ENCODE peak calls at places on chromosomes 13 and 19, in five cellular contexts. U is iPS DF 6.9, K is ascending aorta, G is mammary epithelial cell, P is bronchial epithelial cell. I is an unnamed sample.

GRCh38 chr13:109989155-109989554 is 202.8 kb upstream of the IRS2 start:
- DNase-seq in U (no peak), K (no peak), G (no peak), P (no peak), I (no peak)

GRCh38 chr19:10538204-10538603 is 5.5 kb upstream of the ATG4D start:
- DNase-seq in U (no peak), K (no peak), G (no peak), P (no peak), I (no peak)

GRCh38 chr19:15457701-15458484 is 6.5 kb downstream of the RASAL3 start:
- DNase-seq in U (no peak), K (no peak), G (no peak), P (no peak), I (no peak)

GRCh38 chr19:35109395-35110112 is 6.1 kb upstream of the FXYD3 start:
- DNase-seq in U (no peak), K (no peak), G (no peak), P (no peak), I (peak)

GRCh38 chr19:44002212-44002565 is 568 bp upstream of the ZNF230 start:
- DNase-seq in U (no peak), K (no peak), G (no peak), P (no peak), I (no peak)

GRCh38 chr13:106515635-106516254 is 19.7 kb downstream of the EFNB2 start:
- DNase-seq in U (no peak), K (no peak), G (no peak), P (no peak), I (no peak)

GRCh38 chr13:30441304-30441703 is 19.0 kb downstream of the UBE2L5 start:
- DNase-seq in U (no peak), K (no peak), G (no peak), P (peak), I (peak)

GRCh38 chr19:40576181-40576584 is 490 bp upstream of the SHKBP1 start:
- DNase-seq in U (no peak), K (no peak), G (no peak), P (no peak), I (no peak)

GRCh38 chr13:30037766-30038165 is 187.3 kb upstream of the UBL3 start:
- DNase-seq in U (no peak), K (no peak), G (no peak), P (no peak), I (no peak)

GRCh38 chr19:4589579-4590410 is 30.3 kb upstream of the SEMA6B start:
- DNase-seq in U (no peak), K (no peak), G (no peak), P (no peak), I (peak)

GRCh38 chr19:52687658-52688057 is 47.2 kb downstream of the ZNF611 start:
- DNase-seq in U (no peak), K (no peak), G (no peak), P (no peak), I (no peak)

GRCh38 chr13:99812611-99813010 is 159.0 kb downstream of the ZIC5 start:
- DNase-seq in U (no peak), K (no peak), G (no peak), P (peak), I (peak)

GRCh38 chr19:1967087-1967608 is 26.2 kb downstream of the CSNK1G2 start:
- DNase-seq in U (no peak), K (no peak), G (no peak), P (no peak), I (no peak)

GRCh38 chr13:42312817-42313431 is 41.0 kb downstream of the AKAP11 start:
- DNase-seq in U (no peak), K (no peak), G (peak), P (peak), I (peak)

GRCh38 chr19:4014541-4015491 is 7.3 kb downstream of the PIAS4 start:
- DNase-seq in U (peak), K (no peak), G (no peak), P (no peak), I (peak)

GRCh38 chr13:77300176-77301141 is 26.4 kb downstream of the MYCBP2 start:
- DNase-seq in U (no peak), K (no peak), G (peak), P (peak), I (peak)

GRCh38 chr13:113351514-113352026 is 12.4 kb downstream of the GRTP1 start:
- DNase-seq in U (no peak), K (no peak), G (no peak), P (no peak), I (no peak)

GRCh38 chr19:11460207-11460606 is 20.6 kb downstream of the ELAVL3 start:
- DNase-seq in U (no peak), K (no peak), G (no peak), P (no peak), I (no peak)

GRCh38 chr13:96817336-96817941 is 176.8 kb downstream of the OXGR1 start:
- DNase-seq in U (peak), K (no peak), G (peak), P (peak), I (peak)

GRCh38 chr19:23403581-23404324 is 8.5 kb upstream of the ZNF91 start:
- DNase-seq in U (no peak), K (no peak), G (no peak), P (no peak), I (no peak)

GRCh38 chr13:112118451-112119064 is 51.6 kb downstream of the SOX1 start:
- DNase-seq in U (no peak), K (no peak), G (no peak), P (no peak), I (no peak)

GRCh38 chr13:25738342-25738771 is 313.5 kb downstream of the SHISA2 start:
- DNase-seq in U (no peak), K (no peak), G (peak), P (peak), I (peak)

GRCh38 chr13:51271528-51272070 is 49.4 kb downstream of the FAM124A start:
- DNase-seq in U (no peak), K (no peak), G (no peak), P (no peak), I (no peak)

GRCh38 chr19:10544242-10544752 is 593 bp downstream of the ATG4D start:
- DNase-seq in U (no peak), K (no peak), G (no peak), P (no peak), I (no peak)

GRCh38 chr19:44878119-44878865 is 12.8 kb upstream of the TOMM40 start:
- DNase-seq in U (no peak), K (no peak), G (no peak), P (no peak), I (no peak)

GRCh38 chr19:28406237-28406596 is 806.7 kb downstream of the UQCRFS1 start:
- DNase-seq in U (no peak), K (no peak), G (no peak), P (no peak), I (no peak)

GRCh38 chr13:27228131-27228530 is 23.2 kb upstream of the RPL21 start:
- DNase-seq in U (no peak), K (no peak), G (no peak), P (no peak), I (no peak)

GRCh38 chr19:36401475-36401874 is 17.0 kb downstream of the ZFP82 start:
- DNase-seq in U (no peak), K (no peak), G (no peak), P (no peak), I (no peak)

GRCh38 chr13:72062566-72062965 is 195.6 kb upstream of the DACH1 start:
- DNase-seq in U (peak), K (no peak), G (peak), P (peak), I (peak)

GRCh38 chr13:59111711-59112110 is 1052.0 kb downstream of the DIAPH3 start:
- DNase-seq in U (no peak), K (no peak), G (no peak), P (no peak), I (no peak)

GRCh38 chr13:48585456-48585840 is 52.6 kb upstream of the RCBTB2 start:
- DNase-seq in U (no peak), K (no peak), G (peak), P (no peak), I (no peak)

GRCh38 chr13:113970810-113971470 is 2.9 kb downstream of the C13orf46 start:
- DNase-seq in U (no peak), K (no peak), G (peak), P (peak), I (peak)

GRCh38 chr13:59358014-59358413 is 805.7 kb downstream of the DIAPH3 start:
- DNase-seq in U (no peak), K (no peak), G (no peak), P (no peak), I (no peak)

GRCh38 chr13:98187155-98187726 is 10.2 kb upstream of the RNF113B start:
- DNase-seq in U (no peak), K (no peak), G (no peak), P (no peak), I (no peak)

DNA sequence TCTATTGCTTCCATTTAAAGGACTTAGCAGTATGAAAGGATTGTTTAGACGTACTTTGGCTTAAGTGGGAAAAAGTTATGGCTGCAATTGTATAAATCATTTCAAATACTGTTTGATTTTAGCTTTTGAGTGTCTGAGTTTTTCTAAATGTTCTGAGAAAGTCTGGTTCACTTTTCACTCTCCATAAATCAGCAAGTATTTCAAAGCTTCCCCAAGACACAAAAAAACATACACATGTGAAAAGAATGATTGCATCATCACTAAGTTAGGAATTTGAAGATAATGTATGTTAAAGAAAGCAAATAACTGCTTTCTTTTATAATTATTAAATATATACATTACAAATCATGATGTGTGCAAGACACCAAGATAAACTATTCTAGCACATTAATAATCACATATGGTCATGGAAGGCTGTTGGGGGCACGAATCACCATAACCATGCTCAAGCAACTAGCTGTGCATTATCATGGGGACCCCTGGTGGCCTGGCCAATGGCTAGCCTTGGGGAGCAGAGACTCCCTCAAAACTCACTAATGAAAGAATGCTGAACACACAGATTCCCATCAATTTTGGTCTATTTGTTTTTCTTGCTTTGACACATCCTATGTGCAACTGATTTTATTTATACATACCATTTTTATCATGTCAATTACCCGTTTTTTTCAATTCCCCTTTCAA is 111.1 kb downstream of the MIPEP start:
- DNase-seq in U (no peak), K (no peak), G (no peak), P (no peak), I (no peak)
- H3K4me3 ChIP-seq in U (no peak), K (no peak), G (no peak), P (no peak), I (no peak)

DNA sequence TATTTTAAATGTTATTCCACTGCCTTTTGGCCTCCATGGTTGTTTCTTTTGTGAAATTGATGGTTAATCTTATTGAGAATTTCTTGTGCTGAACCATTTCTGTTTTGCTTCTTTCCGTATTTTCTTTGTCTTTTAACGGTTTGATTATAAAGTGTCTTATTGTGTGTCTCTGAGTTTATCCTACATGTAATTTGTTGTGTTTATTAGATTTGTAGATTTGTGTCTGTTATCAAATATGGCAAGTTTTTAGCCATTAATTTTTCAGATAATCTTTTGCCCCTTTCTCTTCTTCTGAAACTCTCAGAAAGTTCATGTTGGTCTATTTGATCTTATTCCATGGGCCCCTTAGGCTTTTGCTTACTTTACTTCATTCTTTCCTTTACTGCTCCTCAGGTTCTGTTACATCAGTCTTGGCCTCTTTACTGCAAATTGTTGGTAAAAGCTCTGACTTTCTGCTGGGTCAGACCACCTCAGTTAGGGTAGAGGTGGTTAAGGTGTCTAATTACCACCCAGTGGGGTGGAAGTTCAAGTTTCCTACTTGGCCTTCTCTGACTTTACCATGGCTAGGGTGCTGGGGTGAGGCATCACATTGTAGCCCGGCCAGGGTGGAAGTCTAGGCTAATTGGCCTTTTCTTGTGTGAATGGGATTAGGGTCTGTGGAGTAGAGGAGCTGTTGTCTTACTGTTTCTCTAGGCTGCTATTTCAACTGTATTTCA is 58.3 kb downstream of the ZMYM2 start:
- DNase-seq in U (no peak), K (no peak), G (no peak), P (no peak), I (no peak)
- H3K4me3 ChIP-seq in U (no peak), K (no peak), G (no peak), P (no peak), I (no peak)

GRCh38 chr13:94706854-94707399 is 5.4 kb downstream of the SOX21 start:
- DNase-seq in U (no peak), K (no peak), G (no peak), P (no peak), I (no peak)
- H3K4me3 ChIP-seq in U (peak), K (peak), G (no peak), P (peak), I (peak)

DNA sequence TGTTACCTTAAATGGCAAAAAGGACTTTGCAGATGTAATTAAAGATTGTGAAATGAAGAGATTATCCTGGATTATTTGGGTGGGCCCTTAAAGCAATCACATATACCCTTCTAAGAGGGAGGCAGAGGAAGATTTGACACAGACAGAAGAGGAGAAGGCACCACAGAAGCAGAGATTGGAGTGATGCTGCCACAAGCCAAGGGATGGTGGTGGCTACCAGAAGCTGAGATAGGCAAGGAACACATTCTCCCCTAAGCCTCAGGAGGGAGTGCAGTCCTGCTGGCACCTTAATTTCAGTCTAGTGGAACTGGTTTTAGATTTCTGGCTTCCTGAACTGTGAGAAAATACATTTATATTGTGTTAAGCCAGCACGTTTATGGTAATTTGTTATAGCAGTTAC is 24.2 kb downstream of the DEDD2 start:
- DNase-seq in U (no peak), K (no peak), G (no peak), P (no peak), I (no peak)
- H3K4me3 ChIP-seq in U (no peak), K (no peak), G (no peak), P (no peak), I (no peak)

DNA sequence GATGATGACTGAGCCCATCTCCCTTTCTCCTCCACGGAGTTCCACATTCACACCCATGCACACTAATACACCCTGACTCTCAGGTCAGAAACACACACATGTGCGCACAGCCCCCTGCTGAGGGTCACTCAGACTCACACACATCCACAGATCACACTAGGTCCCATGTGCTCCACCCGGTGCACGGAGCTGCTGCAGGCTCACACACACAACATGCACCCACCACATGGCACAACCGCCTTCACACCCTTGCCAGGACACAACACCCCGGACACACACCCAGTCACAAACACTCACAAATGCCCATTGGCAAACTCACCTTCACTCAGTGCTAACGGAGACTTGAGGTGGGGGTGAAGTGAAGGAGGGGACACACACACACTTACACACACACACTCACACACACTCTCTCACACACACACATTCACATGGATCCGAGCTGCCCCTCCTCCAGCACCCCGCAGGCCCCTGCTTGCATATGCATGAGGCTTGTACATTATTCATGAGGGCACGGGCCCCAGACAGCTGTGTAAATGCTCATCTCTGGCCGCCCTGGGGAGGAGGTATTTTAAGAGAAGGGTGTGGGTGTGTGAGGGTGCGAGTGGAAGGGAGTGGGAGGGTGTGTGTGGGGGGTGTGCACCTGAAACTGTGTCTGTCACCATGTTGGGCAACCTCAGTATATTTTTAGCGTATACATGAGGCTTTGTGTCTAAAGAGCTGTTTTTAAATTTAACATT is 2.2 kb downstream of the NCAN start:
- DNase-seq in U (no peak), K (no peak), G (no peak), P (no peak), I (no peak)
- H3K4me3 ChIP-seq in U (no peak), K (no peak), G (no peak), P (no peak), I (no peak)

GRCh38 chr19:7729211-7729610 is 2.7 kb downstream of the CLEC4G start:
- DNase-seq in U (no peak), K (no peak), G (no peak), P (no peak), I (no peak)
- H3K4me3 ChIP-seq in U (no peak), K (no peak), G (no peak), P (no peak), I (no peak)